ENCODE peak calls at places on chromosome X, in five cellular contexts. R, P, T, S and K are unnamed samples.

GRCh38 chrX:7019555-7019954 is 128.0 kb upstream of the STS start:
- DNase-seq in R (no peak), P (no peak), T (no peak), S (no peak), K (no peak)

GRCh38 chrX:68693481-68694410 is 46.3 kb downstream of the STARD8 start:
- DNase-seq in R (no peak), P (no peak), T (no peak), S (peak; percentile 56), K (no peak)

GRCh38 chrX:97330150-97330549 is 446.4 kb downstream of the RPA4 start:
- DNase-seq in R (no peak), P (no peak), T (no peak), S (no peak), K (no peak)

GRCh38 chrX:24491741-24492140 is 26.7 kb downstream of the PDK3 start:
- DNase-seq in R (no peak), P (no peak), T (no peak), S (no peak), K (no peak)

GRCh38 chrX:86507337-86507736 is 359.1 kb downstream of the DACH2 start:
- DNase-seq in R (no peak), P (no peak), T (no peak), S (no peak), K (no peak)

GRCh38 chrX:153669174-153669890 is 4.3 kb downstream of the PNCK start:
- DNase-seq in R (peak; percentile 82), P (no peak), T (peak; percentile 59), S (peak; percentile 21), K (peak; percentile 50)

GRCh38 chrX:71052721-71053120 is 15.4 kb downstream of the SNX12 start:
- DNase-seq in R (no peak), P (no peak), T (no peak), S (no peak), K (no peak)

GRCh38 chrX:78595901-78596502 is 63.1 kb downstream of the RTL3 start:
- DNase-seq in R (no peak), P (no peak), T (no peak), S (no peak), K (no peak)

GRCh38 chrX:78375894-78376293 is 48.5 kb upstream of the CYSLTR1 start:
- DNase-seq in R (no peak), P (no peak), T (no peak), S (no peak), K (no peak)

GRCh38 chrX:71466979-71467523 is 65.9 kb upstream of the OGT start:
- DNase-seq in R (no peak), P (no peak), T (no peak), S (no peak), K (no peak)

GRCh38 chrX:69948398-69948797 is 101.3 kb downstream of the AWAT2 start:
- DNase-seq in R (no peak), P (no peak), T (no peak), S (no peak), K (no peak)

GRCh38 chrX:148629435-148629834 is 129.0 kb downstream of the AFF2 start:
- DNase-seq in R (no peak), P (no peak), T (no peak), S (no peak), K (no peak)

GRCh38 chrX:9859711-9860555 is 73.7 kb downstream of the SHROOM2 start:
- DNase-seq in R (no peak), P (no peak), T (no peak), S (no peak), K (no peak)

GRCh38 chrX:150084474-150085229 is 146.4 kb upstream of the EOLA2 start:
- DNase-seq in R (no peak), P (no peak), T (no peak), S (peak; percentile 86), K (no peak)

GRCh38 chrX:150049647-150050046 is 111.4 kb upstream of the EOLA2 start:
- DNase-seq in R (no peak), P (no peak), T (no peak), S (no peak), K (no peak)

GRCh38 chrX:53686151-53686885 is at the start of gene HUWE1:
- DNase-seq in R (peak; percentile 94), P (peak; percentile 71), T (peak; percentile 90), S (peak; percentile 52), K (peak; percentile 82)

GRCh38 chrX:123743312-123743711 is 10.5 kb upstream of the THOC2 start:
- DNase-seq in R (no peak), P (no peak), T (no peak), S (no peak), K (no peak)

GRCh38 chrX:154019061-154019621 is 561 bp downstream of the IRAK1 start:
- DNase-seq in R (peak; percentile 70), P (no peak), T (no peak), S (no peak), K (no peak)

GRCh38 chrX:110413727-110414124 is 55.1 kb downstream of the RTL9 start:
- DNase-seq in R (no peak), P (no peak), T (no peak), S (no peak), K (no peak)

GRCh38 chrX:129983575-129984131 is 1.2 kb downstream of the BCORL1 start:
- DNase-seq in R (no peak), P (peak; percentile 5), T (no peak), S (no peak), K (peak; percentile 21)

GRCh38 chrX:20641954-20642353 is 375.2 kb upstream of the RPS6KA3 start:
- DNase-seq in R (no peak), P (no peak), T (no peak), S (no peak), K (no peak)

GRCh38 chrX:4173743-4174142 is 460.3 kb upstream of the PRKX start:
- DNase-seq in R (no peak), P (no peak), T (no peak), S (no peak), K (no peak)

GRCh38 chrX:128439159-128439558 is 387.0 kb upstream of the ACTRT1 start:
- DNase-seq in R (no peak), P (no peak), T (no peak), S (no peak), K (no peak)

GRCh38 chrX:96843566-96843965 is 40.1 kb upstream of the RPA4 start:
- DNase-seq in R (no peak), P (no peak), T (no peak), S (no peak), K (no peak)

GRCh38 chrX:32447640-32448039 is 763.7 kb downstream of the DMD start:
- DNase-seq in R (no peak), P (no peak), T (no peak), S (no peak), K (no peak)

GRCh38 chrX:9291666-9292065 is 173.2 kb upstream of the TBL1X start:
- DNase-seq in R (no peak), P (no peak), T (no peak), S (no peak), K (no peak)

GRCh38 chrX:133972916-133973315 is 12.5 kb downstream of the GPC3 start:
- DNase-seq in R (no peak), P (no peak), T (no peak), S (no peak), K (no peak)

GRCh38 chrX:152949114-152949513 is 44.8 kb downstream of the PNMA5 start:
- DNase-seq in R (no peak), P (no peak), T (no peak), S (no peak), K (no peak)

GRCh38 chrX:118761950-118762725 is 34.7 kb downstream of the IL13RA1 start:
- DNase-seq in R (no peak), P (no peak), T (no peak), S (no peak), K (no peak)

GRCh38 chrX:77953708-77954107 is 15.7 kb downstream of the PGAM4 start:
- DNase-seq in R (no peak), P (no peak), T (no peak), S (no peak), K (no peak)

GRCh38 chrX:43317378-43317777 is 338.7 kb upstream of the MAOA start:
- DNase-seq in R (no peak), P (no peak), T (no peak), S (no peak), K (no peak)

GRCh38 chrX:10648608-10649007 is 28.2 kb upstream of the MID1 start:
- DNase-seq in R (no peak), P (no peak), T (no peak), S (peak; percentile 8), K (no peak)

GRCh38 chrX:37912286-37912685 is 64.9 kb upstream of the DYNLT3 start:
- DNase-seq in R (no peak), P (no peak), T (no peak), S (peak; percentile 80), K (no peak)

GRCh38 chrX:104113237-104113965 is 1.1 kb downstream of the ZCCHC18 start:
- DNase-seq in R (peak; percentile 82), P (peak; percentile 26), T (no peak), S (peak; percentile 29), K (peak; percentile 18)

GRCh38 chrX:130878350-130879341 is 24.4 kb downstream of the ENOX2 start:
- DNase-seq in R (no peak), P (no peak), T (no peak), S (peak; percentile 55), K (no peak)

GRCh38 chrX:50618788-50619558 is 148.3 kb upstream of the DGKK start:
- DNase-seq in R (no peak), P (no peak), T (no peak), S (no peak), K (no peak)

GRCh38 chrX:11103751-11104150 is 7.4 kb upstream of the HCCS start:
- DNase-seq in R (no peak), P (no peak), T (no peak), S (no peak), K (no peak)